ENCODE peak calls at places on chromosomes 5 and 9, in six cellular contexts. One of them, this sample, is unnamed.

GRCh38 chr5:89457411-89458329 is 574.7 kb upstream of the MEF2C start:
- DNase-seq in fibroblast of lung: peak; percentile 78
- DNase-seq in neural progenitor cell: no peak
- DNase-seq in mesenchymal stem cell: peak; percentile 43
- DNase-seq in GM23248: peak; percentile 91
- DNase-seq in neuronal stem cell: no peak
- DNase-seq in this sample: no peak

GRCh38 chr5:82639393-82640144 is 361.4 kb upstream of the RPS23 start:
- DNase-seq in fibroblast of lung: peak; percentile 56
- DNase-seq in neural progenitor cell: no peak
- DNase-seq in mesenchymal stem cell: no peak
- DNase-seq in GM23248: no peak
- DNase-seq in neuronal stem cell: no peak
- DNase-seq in this sample: no peak

GRCh38 chr5:23235246-23235645 is 272.2 kb upstream of the PRDM9 start:
- DNase-seq in fibroblast of lung: no peak
- DNase-seq in neural progenitor cell: no peak
- DNase-seq in mesenchymal stem cell: no peak
- DNase-seq in GM23248: no peak
- DNase-seq in neuronal stem cell: no peak
- DNase-seq in this sample: no peak

GRCh38 chr5:142904421-142904820 is 134.2 kb downstream of the ARHGAP26 start:
- DNase-seq in fibroblast of lung: no peak
- DNase-seq in neural progenitor cell: no peak
- DNase-seq in mesenchymal stem cell: no peak
- DNase-seq in GM23248: no peak
- DNase-seq in neuronal stem cell: no peak
- DNase-seq in this sample: no peak

GRCh38 chr5:126195410-126196100 is 227.7 kb upstream of the GRAMD2B start:
- DNase-seq in fibroblast of lung: no peak
- DNase-seq in neural progenitor cell: no peak
- DNase-seq in mesenchymal stem cell: peak; percentile 21
- DNase-seq in GM23248: no peak
- DNase-seq in neuronal stem cell: no peak
- DNase-seq in this sample: no peak

GRCh38 chr5:92409131-92409530 is 1026.0 kb upstream of the ARRDC3 start:
- DNase-seq in fibroblast of lung: peak; percentile 37
- DNase-seq in neural progenitor cell: no peak
- DNase-seq in mesenchymal stem cell: no peak
- DNase-seq in GM23248: peak; percentile 68
- DNase-seq in neuronal stem cell: no peak
- DNase-seq in this sample: no peak

GRCh38 chr9:93052791-93053540 is 5.5 kb upstream of the SUSD3 start:
- DNase-seq in fibroblast of lung: no peak
- DNase-seq in neural progenitor cell: peak; percentile 38
- DNase-seq in mesenchymal stem cell: no peak
- DNase-seq in GM23248: no peak
- DNase-seq in neuronal stem cell: no peak
- DNase-seq in this sample: no peak

GRCh38 chr9:17520264-17521058 is 58.4 kb upstream of the SH3GL2 start:
- DNase-seq in fibroblast of lung: no peak
- DNase-seq in neural progenitor cell: peak; percentile 31
- DNase-seq in mesenchymal stem cell: no peak
- DNase-seq in GM23248: no peak
- DNase-seq in neuronal stem cell: peak; percentile 32
- DNase-seq in this sample: no peak

GRCh38 chr5:79568632-79569190 is 43.5 kb upstream of the TENT2 start:
- DNase-seq in fibroblast of lung: no peak
- DNase-seq in neural progenitor cell: no peak
- DNase-seq in mesenchymal stem cell: no peak
- DNase-seq in GM23248: no peak
- DNase-seq in neuronal stem cell: no peak
- DNase-seq in this sample: no peak

GRCh38 chr9:96243798-96244197 is 58.2 kb downstream of the HSD17B3 start:
- DNase-seq in fibroblast of lung: no peak
- DNase-seq in neural progenitor cell: no peak
- DNase-seq in mesenchymal stem cell: no peak
- DNase-seq in GM23248: no peak
- DNase-seq in neuronal stem cell: no peak
- DNase-seq in this sample: no peak

GRCh38 chr5:139275536-139276297 is 17.8 kb upstream of the MATR3 start:
- DNase-seq in fibroblast of lung: no peak
- DNase-seq in neural progenitor cell: peak; percentile 46
- DNase-seq in mesenchymal stem cell: no peak
- DNase-seq in GM23248: no peak
- DNase-seq in neuronal stem cell: no peak
- DNase-seq in this sample: no peak
- H3K9ac ChIP-seq in fibroblast of lung: no peak overlapping the region
- H3K9ac ChIP-seq in neural progenitor cell: no peak overlapping the region
- H3K9ac ChIP-seq in mesenchymal stem cell: no peak overlapping the region
- H3K9ac ChIP-seq in GM23248: no peak overlapping the region
- H3K9ac ChIP-seq in neuronal stem cell: no peak overlapping the region
- H3K9ac ChIP-seq in this sample: peak overlapping the region; percentile 83

GRCh38 chr9:112752334-112753110 is 2.0 kb downstream of the SNX30 start:
- DNase-seq in fibroblast of lung: no peak
- DNase-seq in neural progenitor cell: no peak
- DNase-seq in mesenchymal stem cell: no peak
- DNase-seq in GM23248: peak; percentile 47
- DNase-seq in neuronal stem cell: no peak
- DNase-seq in this sample: no peak
- H3K4me3 ChIP-seq in fibroblast of lung: no peak overlapping the region
- H3K4me3 ChIP-seq in neural progenitor cell: peak overlapping the region; percentile 95
- H3K4me3 ChIP-seq in mesenchymal stem cell: no peak overlapping the region
- H3K4me3 ChIP-seq in GM23248: peak overlapping the region; percentile 86
- H3K4me3 ChIP-seq in neuronal stem cell: peak overlapping the region; percentile 64
- H3K4me3 ChIP-seq in this sample: no peak overlapping the region

DNA sequence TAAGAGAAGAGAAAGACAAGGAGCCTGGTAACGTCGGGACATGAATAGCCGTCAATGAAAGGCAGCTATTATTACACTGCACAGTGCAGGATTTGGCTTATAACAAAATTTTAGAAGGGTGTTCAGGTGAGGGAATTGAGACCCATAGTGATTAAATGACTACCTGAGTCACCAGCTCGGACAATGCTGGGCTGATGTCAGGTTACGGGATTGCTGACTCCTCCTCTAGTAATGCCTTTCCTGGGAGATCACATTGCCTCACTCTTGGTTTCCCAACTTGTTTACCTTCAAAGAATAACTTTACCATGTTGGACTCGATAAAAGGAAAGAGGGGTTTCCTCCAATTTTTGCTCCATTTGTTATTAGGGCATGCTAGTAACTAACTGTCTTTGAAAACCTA is 132.6 kb downstream of the GHR start:
- DNase-seq in fibroblast of lung: no peak
- DNase-seq in neural progenitor cell: no peak
- DNase-seq in mesenchymal stem cell: no peak
- DNase-seq in GM23248: no peak
- DNase-seq in neuronal stem cell: no peak
- DNase-seq in this sample: no peak
- H3K4me1 ChIP-seq in fibroblast of lung: no peaks in the 10 kb centered on the region
- H3K4me1 ChIP-seq in neural progenitor cell: no peaks in the 10 kb centered on the region
- H3K4me1 ChIP-seq in mesenchymal stem cell: no peaks in the 10 kb centered on the region
- H3K4me1 ChIP-seq in GM23248: no peaks in the 10 kb centered on the region
- H3K4me1 ChIP-seq in neuronal stem cell: no peaks in the 10 kb centered on the region
- H3K4me1 ChIP-seq in this sample: no peaks in the 10 kb centered on the region

GRCh38 chr9:130351343-130351742 is 85.8 kb downstream of the HMCN2 start:
- DNase-seq in fibroblast of lung: no peak
- DNase-seq in neural progenitor cell: no peak
- DNase-seq in mesenchymal stem cell: no peak
- DNase-seq in GM23248: no peak
- DNase-seq in neuronal stem cell: no peak
- DNase-seq in this sample: no peak
- H3K9ac ChIP-seq in fibroblast of lung: no peak overlapping the region
- H3K9ac ChIP-seq in neural progenitor cell: no peak overlapping the region
- H3K9ac ChIP-seq in mesenchymal stem cell: no peak overlapping the region
- H3K9ac ChIP-seq in GM23248: no peak overlapping the region
- H3K9ac ChIP-seq in neuronal stem cell: no peak overlapping the region
- H3K9ac ChIP-seq in this sample: no peak overlapping the region

DNA sequence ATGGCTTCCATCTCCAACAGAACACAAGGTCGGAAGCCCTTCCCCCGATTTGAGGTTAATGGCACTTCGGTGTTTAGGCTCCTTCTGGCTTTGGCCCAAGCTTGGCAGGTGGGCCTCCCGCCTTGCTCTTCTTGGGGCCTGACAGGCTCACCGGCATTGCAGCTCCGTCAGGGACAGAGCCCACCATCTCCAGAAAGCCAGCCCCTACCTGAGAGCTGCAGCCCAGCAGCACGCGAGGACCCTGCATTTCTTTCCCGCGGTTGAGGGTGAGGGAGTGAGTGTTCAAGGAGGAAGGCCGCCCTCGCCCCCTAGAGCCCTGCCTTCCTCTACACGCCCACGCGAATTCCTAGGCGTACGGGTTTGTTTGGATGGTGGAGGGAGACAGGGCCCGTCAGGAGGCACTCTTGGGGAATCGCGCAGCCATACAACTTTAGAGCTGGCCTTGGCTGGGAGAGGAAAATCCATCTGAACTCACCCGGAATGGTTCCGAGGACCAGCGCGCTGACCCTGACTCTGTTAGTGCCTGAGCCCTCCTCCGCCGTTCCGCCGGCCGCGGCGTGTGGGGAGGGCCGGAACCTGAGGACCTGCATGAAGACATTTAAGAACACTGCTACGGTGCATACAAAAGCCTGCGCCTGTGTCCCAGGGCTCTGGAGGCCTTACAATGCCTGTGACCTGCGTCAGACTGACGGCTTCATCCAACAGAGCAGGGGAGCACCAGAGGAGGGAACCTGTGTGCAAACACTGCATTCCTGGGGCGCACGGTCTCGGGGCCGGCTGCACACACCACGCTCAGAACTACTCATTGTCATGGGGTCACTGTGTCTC is 73.8 kb downstream of the MRPL36 start:
- DNase-seq in fibroblast of lung: no peak
- DNase-seq in neural progenitor cell: peak; percentile 42
- DNase-seq in mesenchymal stem cell: no peak
- DNase-seq in GM23248: no peak
- DNase-seq in neuronal stem cell: peak; percentile 29
- DNase-seq in this sample: no peak
- H3K4me3 ChIP-seq in fibroblast of lung: no peak overlapping the region
- H3K4me3 ChIP-seq in neural progenitor cell: no peak overlapping the region
- H3K4me3 ChIP-seq in mesenchymal stem cell: no peak overlapping the region
- H3K4me3 ChIP-seq in GM23248: no peak overlapping the region
- H3K4me3 ChIP-seq in neuronal stem cell: no peak overlapping the region
- H3K4me3 ChIP-seq in this sample: no peak overlapping the region

This sample was measured in NT2/D1.